ENCODE peak calls at places on chromosome 13, in five cellular contexts. One of them, this sample, is unnamed.

GRCh38 chr13:21120191-21120590 is 56.2 kb downstream of the SKA3 start:
- DNase-seq in fibroblast of lung: no peak
- DNase-seq in gastrocnemius medialis: no peak
- DNase-seq in HAP-1: no peak
- DNase-seq in left ventricle myocardium inferior: no peak
- DNase-seq in this sample: no peak

GRCh38 chr13:41554180-41554579 is 96.8 kb downstream of the RGCC start:
- DNase-seq in fibroblast of lung: no peak
- DNase-seq in gastrocnemius medialis: no peak
- DNase-seq in HAP-1: no peak
- DNase-seq in left ventricle myocardium inferior: no peak
- DNase-seq in this sample: no peak

GRCh38 chr13:99322297-99323103 is 15.3 kb upstream of the GPR183 start:
- DNase-seq in fibroblast of lung: peak; percentile 79
- DNase-seq in gastrocnemius medialis: no peak
- DNase-seq in HAP-1: no peak
- DNase-seq in left ventricle myocardium inferior: no peak
- DNase-seq in this sample: no peak

GRCh38 chr13:70253834-70254233 is 145.6 kb upstream of the KLHL1 start:
- DNase-seq in fibroblast of lung: peak; percentile 28
- DNase-seq in gastrocnemius medialis: no peak
- DNase-seq in HAP-1: no peak
- DNase-seq in left ventricle myocardium inferior: no peak
- DNase-seq in this sample: no peak

GRCh38 chr13:23905766-23906165 is 8.5 kb upstream of the C1QTNF9B start:
- DNase-seq in fibroblast of lung: peak; percentile 16
- DNase-seq in gastrocnemius medialis: no peak
- DNase-seq in HAP-1: no peak
- DNase-seq in left ventricle myocardium inferior: no peak
- DNase-seq in this sample: no peak

GRCh38 chr13:46160474-46161066 is 21.4 kb downstream of the LCP1 start:
- DNase-seq in fibroblast of lung: peak; percentile 72
- DNase-seq in gastrocnemius medialis: no peak
- DNase-seq in HAP-1: peak; percentile 46
- DNase-seq in left ventricle myocardium inferior: no peak
- DNase-seq in this sample: no peak

GRCh38 chr13:113862766-113863510 is 938 bp downstream of the GAS6 start:
- DNase-seq in fibroblast of lung: no peak
- DNase-seq in gastrocnemius medialis: peak; percentile 58
- DNase-seq in HAP-1: peak; percentile 9
- DNase-seq in left ventricle myocardium inferior: peak; percentile 68
- DNase-seq in this sample: no peak

GRCh38 chr13:29497137-29497654 is 98.3 kb downstream of the SLC7A1 start:
- DNase-seq in fibroblast of lung: peak; percentile 74
- DNase-seq in gastrocnemius medialis: no peak
- DNase-seq in HAP-1: no peak
- DNase-seq in left ventricle myocardium inferior: peak; percentile 83
- DNase-seq in this sample: peak; percentile 63

GRCh38 chr13:73754727-73755292 is 379.4 kb downstream of the KLF12 start:
- DNase-seq in fibroblast of lung: peak; percentile 73
- DNase-seq in gastrocnemius medialis: no peak
- DNase-seq in HAP-1: peak; percentile 80
- DNase-seq in left ventricle myocardium inferior: no peak
- DNase-seq in this sample: no peak

GRCh38 chr13:33106656-33107402 is 90.6 kb downstream of the KL start:
- DNase-seq in fibroblast of lung: no peak
- DNase-seq in gastrocnemius medialis: no peak
- DNase-seq in HAP-1: no peak
- DNase-seq in left ventricle myocardium inferior: no peak
- DNase-seq in this sample: no peak

GRCh38 chr13:99486996-99487395 is 14.3 kb upstream of the TM9SF2 start:
- DNase-seq in fibroblast of lung: no peak
- DNase-seq in gastrocnemius medialis: no peak
- DNase-seq in HAP-1: no peak
- DNase-seq in left ventricle myocardium inferior: no peak
- DNase-seq in this sample: no peak

GRCh38 chr13:45825124-45825650 is 26.4 kb downstream of the SIAH3 start:
- DNase-seq in fibroblast of lung: no peak
- DNase-seq in gastrocnemius medialis: no peak
- DNase-seq in HAP-1: no peak
- DNase-seq in left ventricle myocardium inferior: no peak
- DNase-seq in this sample: no peak

GRCh38 chr13:28659611-28659970 is 661 bp downstream of the POMP start:
- DNase-seq in fibroblast of lung: peak; percentile 57
- DNase-seq in gastrocnemius medialis: no peak
- DNase-seq in HAP-1: no peak
- DNase-seq in left ventricle myocardium inferior: no peak
- DNase-seq in this sample: no peak

GRCh38 chr13:23273498-23273897 is 92.7 kb downstream of the SGCG start:
- DNase-seq in fibroblast of lung: no peak
- DNase-seq in gastrocnemius medialis: no peak
- DNase-seq in HAP-1: no peak
- DNase-seq in left ventricle myocardium inferior: no peak
- DNase-seq in this sample: no peak

GRCh38 chr13:82597737-82598136 is 1284.5 kb downstream of the SLITRK1 start:
- DNase-seq in fibroblast of lung: no peak
- DNase-seq in gastrocnemius medialis: no peak
- DNase-seq in HAP-1: peak; percentile 29
- DNase-seq in left ventricle myocardium inferior: no peak
- DNase-seq in this sample: no peak

GRCh38 chr13:80363890-80364503 is 23.1 kb upstream of the SPRY2 start:
- DNase-seq in fibroblast of lung: peak; percentile 64
- DNase-seq in gastrocnemius medialis: no peak
- DNase-seq in HAP-1: peak; percentile 38
- DNase-seq in left ventricle myocardium inferior: no peak
- DNase-seq in this sample: no peak

GRCh38 chr13:48078251-48078656 is 16.6 kb downstream of the MED4 start:
- DNase-seq in fibroblast of lung: no peak
- DNase-seq in gastrocnemius medialis: no peak
- DNase-seq in HAP-1: no peak
- DNase-seq in left ventricle myocardium inferior: no peak
- DNase-seq in this sample: no peak

GRCh38 chr13:41231786-41232185 is 31.6 kb downstream of the MTRF1 start:
- DNase-seq in fibroblast of lung: peak; percentile 29
- DNase-seq in gastrocnemius medialis: no peak
- DNase-seq in HAP-1: no peak
- DNase-seq in left ventricle myocardium inferior: peak; percentile 23
- DNase-seq in this sample: no peak

GRCh38 chr13:71618154-71618553 is 248.8 kb downstream of the DACH1 start:
- DNase-seq in fibroblast of lung: peak; percentile 65
- DNase-seq in gastrocnemius medialis: no peak
- DNase-seq in HAP-1: no peak
- DNase-seq in left ventricle myocardium inferior: no peak
- DNase-seq in this sample: no peak

GRCh38 chr13:26957163-26957562 is 196.6 kb upstream of the GPR12 start:
- DNase-seq in fibroblast of lung: no peak
- DNase-seq in gastrocnemius medialis: no peak
- DNase-seq in HAP-1: no peak
- DNase-seq in left ventricle myocardium inferior: no peak
- DNase-seq in this sample: no peak

GRCh38 chr13:51148952-51149573 is 38.0 kb upstream of the C13orf42 start:
- DNase-seq in fibroblast of lung: peak; percentile 68
- DNase-seq in gastrocnemius medialis: no peak
- DNase-seq in HAP-1: peak; percentile 59
- DNase-seq in left ventricle myocardium inferior: no peak
- DNase-seq in this sample: no peak

GRCh38 chr13:112583592-112584277 is 4.2 kb downstream of the TUBGCP3 start:
- DNase-seq in fibroblast of lung: no peak
- DNase-seq in gastrocnemius medialis: peak; percentile 34
- DNase-seq in HAP-1: no peak
- DNase-seq in left ventricle myocardium inferior: peak; percentile 34
- DNase-seq in this sample: no peak

GRCh38 chr13:44667950-44668349 is 91.8 kb upstream of the TSC22D1 start:
- DNase-seq in fibroblast of lung: peak; percentile 69
- DNase-seq in gastrocnemius medialis: no peak
- DNase-seq in HAP-1: no peak
- DNase-seq in left ventricle myocardium inferior: no peak
- DNase-seq in this sample: no peak

GRCh38 chr13:48624858-48625257 is 28.9 kb upstream of the CYSLTR2 start:
- DNase-seq in fibroblast of lung: peak; percentile 50
- DNase-seq in gastrocnemius medialis: no peak
- DNase-seq in HAP-1: no peak
- DNase-seq in left ventricle myocardium inferior: no peak
- DNase-seq in this sample: no peak

DNA sequence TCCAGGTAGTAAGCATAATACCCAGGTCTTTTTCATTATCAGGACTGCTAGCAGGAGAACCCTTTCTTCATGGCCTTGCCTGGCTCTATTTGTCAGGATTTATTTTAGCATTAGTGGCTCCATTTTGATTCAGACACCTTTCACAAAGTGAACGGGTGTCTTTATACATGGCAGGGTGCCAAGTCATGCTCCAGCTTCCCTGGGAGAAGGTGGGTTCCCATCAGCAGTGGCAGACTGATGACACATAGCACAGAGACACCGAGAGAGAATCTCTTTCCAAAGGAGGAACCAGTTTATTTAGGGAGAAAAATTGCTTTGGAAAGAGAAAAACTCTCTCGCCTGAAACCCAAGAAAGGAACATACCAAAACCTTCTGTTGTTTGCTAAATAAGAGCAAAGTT is 135.3 kb upstream of the TMTC4 start:
- DNase-seq in fibroblast of lung: no peak
- DNase-seq in gastrocnemius medialis: no peak
- DNase-seq in HAP-1: no peak
- DNase-seq in left ventricle myocardium inferior: no peak
- DNase-seq in this sample: no peak
- H3K27me3 ChIP-seq in fibroblast of lung: no peaks in the 10 kb centered on the region
- H3K27me3 ChIP-seq in gastrocnemius medialis: no peaks in the 10 kb centered on the region
- H3K27me3 ChIP-seq in HAP-1: no peaks in the 10 kb centered on the region
- H3K27me3 ChIP-seq in left ventricle myocardium inferior: peaks cover 34% of the 10 kb centered on the region
- H3K27me3 ChIP-seq in this sample: no peaks in the 10 kb centered on the region

DNA sequence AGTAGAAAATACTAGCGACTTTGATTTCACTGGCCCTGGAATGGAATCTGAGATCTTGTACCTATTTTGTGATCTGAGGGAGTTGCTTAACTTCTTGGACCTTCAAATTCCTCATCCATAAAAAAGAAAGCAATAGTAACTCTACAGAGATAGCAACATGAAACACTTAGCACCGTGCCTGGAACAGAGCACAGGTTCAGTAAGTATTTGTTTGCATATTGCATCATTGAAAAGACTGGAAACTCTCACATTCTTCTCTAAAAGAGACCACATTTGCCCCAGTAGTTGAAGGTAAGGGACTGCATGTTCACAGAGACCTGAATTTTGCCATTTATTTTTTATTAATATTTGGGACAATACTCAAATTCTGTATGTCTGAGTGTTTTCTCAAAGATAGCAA is 358.1 kb downstream of the COG6 start:
- DNase-seq in fibroblast of lung: no peak
- DNase-seq in gastrocnemius medialis: no peak
- DNase-seq in HAP-1: no peak
- DNase-seq in left ventricle myocardium inferior: no peak
- DNase-seq in this sample: no peak
- H3K9me3 ChIP-seq in fibroblast of lung: no peaks in the 10 kb centered on the region
- H3K9me3 ChIP-seq in gastrocnemius medialis: no peaks in the 10 kb centered on the region
- H3K9me3 ChIP-seq in HAP-1: peaks cover 2% of the 10 kb centered on the region
- H3K9me3 ChIP-seq in left ventricle myocardium inferior: peaks cover 6% of the 10 kb centered on the region
- H3K9me3 ChIP-seq in this sample: no peaks in the 10 kb centered on the region

DNA sequence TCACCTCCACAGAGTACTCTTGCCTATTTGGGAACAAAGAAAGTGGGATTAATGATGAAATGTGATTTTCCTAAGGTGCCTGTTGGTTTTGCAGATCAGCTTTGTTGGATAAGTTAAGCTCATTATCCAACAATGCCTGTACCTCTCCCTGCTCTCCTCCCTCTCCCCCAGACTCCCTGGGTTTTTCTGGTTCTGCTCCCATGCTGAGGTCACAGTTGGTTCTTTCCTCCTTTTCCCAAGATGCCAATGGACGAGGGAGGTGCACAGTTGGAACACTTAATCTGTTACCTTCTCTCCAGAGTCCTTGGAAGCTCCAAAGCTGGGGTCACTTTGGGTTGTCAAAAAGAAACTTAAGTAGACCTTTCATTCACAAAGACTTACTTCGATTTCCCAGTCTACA is 1.6 kb downstream of the OXGR1 start:
- DNase-seq in fibroblast of lung: no peak
- DNase-seq in gastrocnemius medialis: no peak
- DNase-seq in HAP-1: no peak
- DNase-seq in left ventricle myocardium inferior: no peak
- DNase-seq in this sample: no peak
- H3K27me3 ChIP-seq in fibroblast of lung: peaks cover 18% of the 10 kb centered on the region
- H3K27me3 ChIP-seq in gastrocnemius medialis: peaks cover 8% of the 10 kb centered on the region
- H3K27me3 ChIP-seq in HAP-1: peaks cover 9% of the 10 kb centered on the region
- H3K27me3 ChIP-seq in left ventricle myocardium inferior: peaks cover 55% of the 10 kb centered on the region
- H3K27me3 ChIP-seq in this sample: no peaks in the 10 kb centered on the region

DNA sequence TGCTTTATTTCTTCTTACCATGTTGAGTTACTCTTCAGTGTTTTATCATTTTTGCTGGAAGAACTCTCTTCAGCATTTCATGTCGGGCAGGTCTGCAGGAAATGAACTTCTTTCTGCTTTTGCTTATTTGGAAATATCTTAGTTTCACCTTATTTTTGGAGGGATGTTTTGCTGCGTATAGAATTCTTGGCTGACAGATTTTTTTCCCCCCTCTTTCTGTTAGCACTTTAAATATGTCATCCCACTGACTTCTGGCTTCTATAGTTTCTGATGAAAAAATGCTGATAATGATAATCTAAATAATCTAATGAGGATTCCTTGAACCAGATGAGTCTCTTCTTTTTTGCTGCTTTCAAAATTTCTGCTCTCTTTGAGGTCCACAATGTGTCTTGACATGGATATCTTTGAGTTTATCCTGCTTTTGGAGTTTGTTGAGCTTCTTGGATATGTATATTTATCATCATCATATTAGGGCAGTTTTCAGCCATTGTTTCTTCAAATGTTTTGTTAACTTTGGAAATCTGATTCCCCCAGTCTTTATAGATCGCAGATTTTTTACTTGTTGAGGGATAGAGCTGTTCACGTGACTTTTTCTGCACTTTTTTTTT is 20.4 kb downstream of the ZMYM2 start:
- DNase-seq in fibroblast of lung: no peak
- DNase-seq in gastrocnemius medialis: no peak
- DNase-seq in HAP-1: no peak
- DNase-seq in left ventricle myocardium inferior: no peak
- DNase-seq in this sample: no peak
- H3K9me3 ChIP-seq in fibroblast of lung: no peaks in the 10 kb centered on the region
- H3K9me3 ChIP-seq in gastrocnemius medialis: no peaks in the 10 kb centered on the region
- H3K9me3 ChIP-seq in HAP-1: no peaks in the 10 kb centered on the region
- H3K9me3 ChIP-seq in left ventricle myocardium inferior: peaks cover 21% of the 10 kb centered on the region
- H3K9me3 ChIP-seq in this sample: no peaks in the 10 kb centered on the region

GRCh38 chr13:31051999-31052398 is 109.7 kb downstream of the HSPH1 start:
- DNase-seq in fibroblast of lung: no peak
- DNase-seq in gastrocnemius medialis: no peak
- DNase-seq in HAP-1: no peak
- DNase-seq in left ventricle myocardium inferior: no peak
- DNase-seq in this sample: peak; percentile 34

GRCh38 chr13:31048521-31048920 is 113.2 kb downstream of the HSPH1 start:
- DNase-seq in fibroblast of lung: no peak
- DNase-seq in gastrocnemius medialis: no peak
- DNase-seq in HAP-1: no peak
- DNase-seq in left ventricle myocardium inferior: no peak
- DNase-seq in this sample: no peak

GRCh38 chr13:31049083-31049482 is 112.6 kb downstream of the HSPH1 start:
- DNase-seq in fibroblast of lung: no peak
- DNase-seq in gastrocnemius medialis: no peak
- DNase-seq in HAP-1: no peak
- DNase-seq in left ventricle myocardium inferior: no peak
- DNase-seq in this sample: no peak

GRCh38 chr13:31050486-31051400 is 111.0 kb downstream of the HSPH1 start:
- DNase-seq in fibroblast of lung: no peak
- DNase-seq in gastrocnemius medialis: no peak
- DNase-seq in HAP-1: no peak
- DNase-seq in left ventricle myocardium inferior: no peak
- DNase-seq in this sample: peak; percentile 37

GRCh38 chr13:31049833-31050232 is 111.9 kb downstream of the HSPH1 start:
- DNase-seq in fibroblast of lung: no peak
- DNase-seq in gastrocnemius medialis: peak; percentile 45
- DNase-seq in HAP-1: no peak
- DNase-seq in left ventricle myocardium inferior: peak; percentile 23
- DNase-seq in this sample: no peak
- H3K27me3 ChIP-seq in fibroblast of lung: no peaks in the 10 kb centered on the region
- H3K27me3 ChIP-seq in gastrocnemius medialis: no peaks in the 10 kb centered on the region
- H3K27me3 ChIP-seq in HAP-1: no peaks in the 10 kb centered on the region
- H3K27me3 ChIP-seq in left ventricle myocardium inferior: peaks cover 14% of the 10 kb centered on the region
- H3K27me3 ChIP-seq in this sample: no peaks in the 10 kb centered on the region